ENCODE peak calls at places on chromosomes 2 and 18, in seven cellular contexts. F, I, L, X, P, H and C are unnamed samples.
A peak's percentile ranks its signal among the peaks of the same experiment; 100 is the strongest.

GRCh38 chr18:48227206-48227605 is 182.0 kb downstream of the ZBTB7C start:
- DNase-seq in P (no peak), X (no peak), I (no peak), F (no peak), H (no peak), L (no peak), C (no peak)

GRCh38 chr2:197677483-197677882 is 2.1 kb upstream of the RFTN2 start:
- DNase-seq in I (no peak), F (no peak), P (peak; percentile 31), L (no peak), X (no peak), H (no peak), C (no peak)

GRCh38 chr2:8617048-8617447 is 64.8 kb upstream of the ID2 start:
- DNase-seq in L (no peak), I (no peak), H (no peak), X (no peak), P (no peak), F (no peak), C (no peak)

GRCh38 chr2:25305809-25306208 is 35.9 kb downstream of the DNMT3A start:
- DNase-seq in I (no peak), F (no peak), L (no peak), X (no peak), P (no peak), H (no peak), C (peak; percentile 30)

GRCh38 chr2:30757737-30758136 is 49.5 kb downstream of the CAPN13 start:
- DNase-seq in X (no peak), I (no peak), F (no peak), L (no peak), P (no peak), H (no peak), C (no peak)

GRCh38 chr2:162217596-162217995 is 25.6 kb downstream of the FAP start:
- DNase-seq in F (no peak), X (no peak), P (no peak), H (no peak), L (no peak), I (no peak), C (no peak)

GRCh38 chr2:28619213-28620196 is 123.6 kb downstream of the PLB1 start:
- DNase-seq in F (no peak), X (no peak), L (no peak), P (no peak), H (no peak), I (no peak), C (no peak)

GRCh38 chr2:236720974-236721600 is 151.5 kb downstream of the ACKR3 start:
- DNase-seq in X (no peak), L (no peak), I (peak; percentile 84), P (no peak), F (no peak), H (no peak), C (no peak)

GRCh38 chr18:58025205-58025604 is 18.8 kb upstream of the NEDD4L start:
- DNase-seq in X (no peak), L (no peak), F (no peak), H (no peak), I (no peak), P (no peak), C (no peak)

GRCh38 chr2:61535449-61535848 is 2.7 kb downstream of the XPO1 start:
- DNase-seq in I (no peak), H (no peak), P (peak; percentile 63), X (no peak), L (no peak), F (no peak), C (no peak)

GRCh38 chr2:38125830-38126229 is 49.9 kb upstream of the CYP1B1 start:
- DNase-seq in H (no peak), F (no peak), I (no peak), X (no peak), L (peak; percentile 54), P (no peak), C (no peak)

GRCh38 chr2:101630224-101630949 is 67.1 kb upstream of the MAP4K4 start:
- DNase-seq in I (peak; percentile 70), L (no peak), P (no peak), H (no peak), X (no peak), F (no peak), C (no peak)

GRCh38 chr2:214376631-214377624 is 33.9 kb upstream of the VWC2L start:
- DNase-seq in L (no peak), H (no peak), P (no peak), X (no peak), F (no peak), I (peak; percentile 70), C (no peak)

GRCh38 chr18:36440614-36441013 is 143.1 kb downstream of the FHOD3 start:
- DNase-seq in I (no peak), P (no peak), H (no peak), L (no peak), X (no peak), F (no peak), C (no peak)

GRCh38 chr2:83528746-83529145 is 930.3 kb downstream of the SUCLG1 start:
- DNase-seq in L (no peak), X (no peak), H (no peak), P (no peak), I (no peak), F (no peak), C (no peak)